ENCODE peak calls at places on chromosomes 5 and 9, in five cellular contexts. M is transverse colon, C is endothelial cell of umbilical vein, U is prostate gland, X is suprapubic skin. B is an unnamed sample.
A peak's percentile ranks its signal among the peaks of the same experiment; 100 is the strongest.

GRCh38 chr9:88567870-88568269 is 32.9 kb downstream of the NXNL2 start:
- DNase-seq in M (no peak), C (no peak), U (no peak), X (no peak), B (no peak)

GRCh38 chr9:69047331-69047730 is 11.8 kb downstream of the FXN start:
- DNase-seq in M (no peak), C (peak; percentile 25), U (no peak), X (no peak), B (no peak)

GRCh38 chr5:111367081-111367480 is 142.9 kb downstream of the CAMK4 start:
- DNase-seq in M (no peak), C (no peak), U (no peak), X (no peak), B (no peak)

GRCh38 chr9:37212435-37212834 is 92.1 kb downstream of the ZCCHC7 start:
- DNase-seq in M (no peak), C (no peak), U (no peak), X (no peak), B (no peak)

GRCh38 chr5:11027660-11028059 is 266.6 kb upstream of the DAP start:
- DNase-seq in M (no peak), C (no peak), U (no peak), X (no peak), B (no peak)

GRCh38 chr9:124222918-124223720 is 34.6 kb upstream of the NEK6 start:
- DNase-seq in M (peak; percentile 90), C (peak; percentile 81), U (peak; percentile 79), X (peak; percentile 81), B (peak; percentile 98)

GRCh38 chr9:17987174-17987573 is 408.3 kb downstream of the SH3GL2 start:
- DNase-seq in M (no peak), C (no peak), U (no peak), X (no peak), B (no peak)

GRCh38 chr5:179190851-179191505 is 130.8 kb downstream of the ZNF354C start:
- DNase-seq in M (no peak), C (no peak), U (no peak), X (peak; percentile 42), B (no peak)

GRCh38 chr5:121937762-121938161 is 24.0 kb upstream of the SRFBP1 start:
- DNase-seq in M (no peak), C (no peak), U (no peak), X (no peak), B (no peak)

GRCh38 chr9:123562844-123563346 is 206.9 kb downstream of the CRB2 start:
- DNase-seq in M (no peak), C (no peak), U (no peak), X (no peak), B (peak; percentile 43)

GRCh38 chr9:137212520-137212919 is 7.0 kb downstream of the NDOR1 start:
- DNase-seq in M (no peak), C (no peak), U (no peak), X (no peak), B (no peak)

GRCh38 chr5:168779333-168779732 is 200.2 kb upstream of the PANK3 start:
- DNase-seq in M (no peak), C (no peak), U (no peak), X (no peak), B (no peak)

GRCh38 chr5:177472460-177473441 is 683 bp downstream of the DBN1 start:
- DNase-seq in M (peak; percentile 62), C (peak; percentile 54), U (no peak), X (no peak), B (no peak)

GRCh38 chr5:53298841-53299240 is 181.6 kb upstream of the FST start:
- DNase-seq in M (no peak), C (no peak), U (no peak), X (no peak), B (no peak)

GRCh38 chr9:111852291-111852690 is 44.3 kb upstream of the UGCG start:
- DNase-seq in M (no peak), C (no peak), U (no peak), X (no peak), B (no peak)

GRCh38 chr9:82598254-82599039 is 464.5 kb downstream of the RASEF start:
- DNase-seq in M (no peak), C (no peak), U (no peak), X (no peak), B (no peak)

GRCh38 chr5:66966439-66966838 is 230.2 kb downstream of the CD180 start:
- DNase-seq in M (no peak), C (no peak), U (no peak), X (no peak), B (no peak)

GRCh38 chr5:141513021-141513626 is 24.2 kb downstream of the PCDHGC5 start:
- DNase-seq in M (no peak), C (peak; percentile 62), U (peak; percentile 33), X (no peak), B (no peak)

GRCh38 chr9:136995772-136996308 is 528 bp downstream of the CLIC3 start:
- DNase-seq in M (no peak), C (peak; percentile 13), U (no peak), X (no peak), B (no peak)

GRCh38 chr9:125525846-125526619 is 181.0 kb downstream of the MAPKAP1 start:
- DNase-seq in M (no peak), C (peak; percentile 83), U (no peak), X (no peak), B (no peak)

GRCh38 chr5:148259288-148259687 is 9.3 kb upstream of the SPINK13 start:
- DNase-seq in M (no peak), C (no peak), U (no peak), X (no peak), B (no peak)

GRCh38 chr5:52778784-52779183 is 8.9 kb upstream of the ITGA1 start:
- DNase-seq in M (no peak), C (no peak), U (no peak), X (no peak), B (no peak)

DNA sequence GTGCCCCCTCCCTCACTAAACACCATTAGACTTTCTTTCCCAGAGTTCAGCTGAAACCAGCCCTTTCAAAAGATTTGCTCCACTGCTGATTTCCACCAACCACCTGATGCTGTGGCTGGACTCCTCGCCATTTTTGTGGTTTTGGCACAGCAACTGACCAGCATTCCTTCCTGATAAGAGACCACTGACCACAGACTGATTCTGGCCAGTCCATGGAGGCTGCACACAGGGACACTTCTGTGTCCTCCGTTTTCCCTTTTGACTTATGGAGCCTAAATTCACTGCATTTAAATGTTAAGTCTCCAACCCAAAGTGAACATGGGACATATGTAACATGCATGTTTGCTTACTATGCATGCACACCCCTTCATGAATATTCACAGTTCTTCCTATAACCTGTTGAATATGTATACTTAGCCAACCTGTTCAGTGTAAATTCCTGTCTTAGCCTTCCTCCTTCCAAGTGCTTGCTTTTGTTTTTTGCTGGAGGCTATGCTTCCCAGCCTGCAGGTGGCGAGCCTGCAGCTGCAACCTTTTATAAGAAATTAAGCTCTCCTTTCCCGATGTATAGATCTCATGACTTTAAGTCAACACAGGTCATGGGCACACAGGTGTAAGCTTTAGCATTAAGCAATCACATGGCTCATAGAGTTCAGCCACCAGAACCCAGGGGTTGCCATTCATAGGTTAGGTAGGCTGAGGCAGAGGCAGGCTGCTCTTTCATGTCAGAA is 78.7 kb downstream of the ACTL7B start:
- DNase-seq in M (no peak), C (no peak), U (no peak), X (no peak), B (no peak)
- TF ChIP-seq CTCF in M (no peak), C (no peak), U (no peak), X (no peak), B (no peak)

GRCh38 chr9:92716557-92716956 is 46.6 kb upstream of the IPPK start:
- DNase-seq in M (peak; percentile 80), C (peak; percentile 50), U (peak; percentile 53), X (peak; percentile 88), B (peak; percentile 52)

GRCh38 chr9:92714016-92714415 is 44.1 kb upstream of the IPPK start:
- DNase-seq in M (no peak), C (no peak), U (no peak), X (no peak), B (no peak)

GRCh38 chr9:92714787-92715487 is 45.0 kb upstream of the IPPK start:
- DNase-seq in M (no peak), C (no peak), U (no peak), X (peak; percentile 64), B (no peak)

GRCh38 chr9:92717201-92718085 is 47.2 kb downstream of the BICD2 start:
- DNase-seq in M (peak; percentile 42), C (no peak), U (no peak), X (no peak), B (no peak)

GRCh38 chr9:92715488-92716231 is 45.7 kb upstream of the IPPK start:
- DNase-seq in M (no peak), C (no peak), U (no peak), X (peak; percentile 67), B (no peak)
- H3K27ac ChIP-seq in M (no peak overlapping the region), C (no peak overlapping the region), U (no peak overlapping the region), X (peak overlapping the region; percentile 78), B (no peak overlapping the region)

DNA sequence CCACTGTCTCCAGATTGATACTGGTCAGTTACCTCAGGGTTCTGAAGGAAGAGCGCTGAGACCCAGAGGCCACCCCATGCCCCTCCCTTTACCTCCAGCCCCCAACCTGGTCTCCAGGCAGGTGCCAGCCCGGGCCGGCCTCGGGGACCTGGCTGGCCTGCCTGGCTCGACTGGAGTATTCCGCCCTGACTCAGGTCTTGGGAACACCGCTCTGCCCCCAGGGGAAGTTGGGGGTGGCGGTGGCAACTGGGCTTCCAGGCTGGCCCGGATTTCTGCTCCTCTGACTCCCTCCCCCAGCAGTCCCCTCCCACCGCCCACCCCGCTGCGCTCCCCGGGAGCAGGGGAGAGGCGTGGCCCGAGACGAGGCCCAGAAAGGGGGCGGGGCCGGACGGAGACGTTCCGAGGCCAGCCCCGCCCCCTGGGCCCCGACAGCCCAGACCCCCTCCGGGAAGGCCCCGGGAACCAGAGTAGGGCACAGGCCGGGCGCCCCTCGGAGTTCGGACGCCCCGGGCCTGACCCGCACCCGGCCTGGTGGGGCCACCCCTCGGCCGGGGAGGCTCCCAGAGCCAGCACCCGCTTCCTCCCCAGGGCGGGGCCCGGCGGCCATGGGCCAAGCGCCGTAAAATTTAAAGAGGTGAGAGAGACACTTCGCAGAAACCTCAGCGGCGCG is 82.5 kb upstream of the ZBTB43 start:
- DNase-seq in M (peak; percentile 84), C (peak; percentile 30), U (peak; percentile 74), X (peak; percentile 88), B (peak; percentile 27)
- TF ChIP-seq POLR2AphosphoS5 in M (peak; percentile 32), C (no peak), U (no peak), X (no peak), B (no peak)

DNA sequence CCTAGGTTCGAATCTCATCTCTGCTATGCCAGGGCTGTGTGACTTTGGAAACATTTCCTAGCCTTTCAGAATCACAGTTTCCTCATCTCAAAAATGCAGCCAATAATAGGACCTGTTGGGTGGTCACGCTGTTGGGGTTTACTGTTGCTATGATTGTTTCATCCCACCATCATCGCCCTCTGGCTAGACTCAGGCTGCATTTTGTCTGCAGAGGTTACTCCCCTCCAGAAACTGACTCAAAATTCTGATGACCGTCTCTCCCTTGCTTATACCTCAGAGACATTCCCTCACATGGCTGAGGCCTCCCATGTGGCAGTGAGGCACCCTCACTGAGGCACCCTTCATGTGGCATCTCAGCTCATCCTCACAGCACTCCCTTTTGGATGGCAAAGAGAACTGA is 61.6 kb downstream of the COL27A1 start:
- DNase-seq in M (no peak), C (no peak), U (no peak), X (no peak), B (no peak)
- TF ChIP-seq CTCF in M (no peak), C (no peak), U (no peak), X (no peak), B (no peak)

DNA sequence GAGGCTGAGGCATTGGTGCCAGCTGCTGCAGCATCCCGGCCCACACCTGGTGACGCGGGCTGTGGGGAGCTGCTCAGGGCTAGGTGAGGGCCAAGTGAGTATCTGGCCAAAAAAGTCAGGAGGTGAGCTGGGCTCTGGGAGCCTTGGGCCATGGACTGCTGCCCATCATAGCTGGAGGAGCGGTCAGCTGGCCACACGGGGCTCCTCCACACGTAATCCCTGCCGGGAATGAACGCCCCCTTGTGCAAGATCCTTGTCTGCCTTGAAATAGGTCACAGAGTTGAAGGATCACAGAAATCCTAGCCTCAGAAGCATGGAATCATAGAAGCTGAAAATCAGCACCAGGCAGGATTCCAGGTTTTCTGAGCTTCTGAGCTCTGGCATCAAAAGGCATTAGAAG is 16.8 kb upstream of the COL27A1 start:
- DNase-seq in M (no peak), C (no peak), U (no peak), X (no peak), B (no peak)
- H3K27ac ChIP-seq in M (no peak overlapping the region), C (no peak overlapping the region), U (no peak overlapping the region), X (no peak overlapping the region), B (no peak overlapping the region)

B was measured in HL-60.